ENCODE peak calls at places on chromosomes 5 and 9, in eight cellular contexts. One of them, this sample, is unnamed.

GRCh38 chr5:10556893-10557746 is 6.8 kb upstream of the ANKRD33B start:
- DNase-seq in testis: no peak
- DNase-seq in sigmoid colon: peak; percentile 46
- DNase-seq in transverse colon: no peak
- DNase-seq in tibial nerve: no peak
- DNase-seq in lower leg skin: peak; percentile 76
- DNase-seq in gastrocnemius medialis: no peak
- DNase-seq in breast epithelium: no peak
- DNase-seq in this sample: no peak

GRCh38 chr9:73426226-73426625 is 274.6 kb downstream of the ANXA1 start:
- DNase-seq in sigmoid colon: no peak
- DNase-seq in breast epithelium: no peak
- DNase-seq in lower leg skin: no peak
- DNase-seq in testis: no peak
- DNase-seq in tibial nerve: no peak
- DNase-seq in gastrocnemius medialis: no peak
- DNase-seq in transverse colon: no peak
- DNase-seq in this sample: no peak

GRCh38 chr9:124010665-124011321 is 775 bp upstream of the LHX2 start:
- DNase-seq in gastrocnemius medialis: no peak
- DNase-seq in transverse colon: no peak
- DNase-seq in sigmoid colon: no peak
- DNase-seq in breast epithelium: no peak
- DNase-seq in lower leg skin: no peak
- DNase-seq in tibial nerve: no peak
- DNase-seq in testis: no peak
- DNase-seq in this sample: peak; percentile 69

GRCh38 chr9:114430443-114430842 is 42.7 kb upstream of the AKNA start:
- DNase-seq in lower leg skin: peak; percentile 43
- DNase-seq in breast epithelium: no peak
- DNase-seq in tibial nerve: no peak
- DNase-seq in transverse colon: no peak
- DNase-seq in sigmoid colon: peak; percentile 22
- DNase-seq in testis: no peak
- DNase-seq in gastrocnemius medialis: no peak
- DNase-seq in this sample: peak; percentile 14

GRCh38 chr9:97511762-97512429 is 10.4 kb downstream of the TMOD1 start:
- DNase-seq in lower leg skin: no peak
- DNase-seq in transverse colon: no peak
- DNase-seq in breast epithelium: no peak
- DNase-seq in tibial nerve: no peak
- DNase-seq in gastrocnemius medialis: no peak
- DNase-seq in sigmoid colon: no peak
- DNase-seq in testis: no peak
- DNase-seq in this sample: no peak

GRCh38 chr5:119274767-119275130 is 81.1 kb upstream of the TNFAIP8 start:
- DNase-seq in tibial nerve: no peak
- DNase-seq in breast epithelium: no peak
- DNase-seq in transverse colon: no peak
- DNase-seq in lower leg skin: no peak
- DNase-seq in gastrocnemius medialis: no peak
- DNase-seq in testis: no peak
- DNase-seq in sigmoid colon: no peak
- DNase-seq in this sample: no peak

GRCh38 chr5:127577458-127577857 is 60.0 kb downstream of the PRRC1 start:
- DNase-seq in tibial nerve: no peak
- DNase-seq in transverse colon: no peak
- DNase-seq in gastrocnemius medialis: no peak
- DNase-seq in breast epithelium: no peak
- DNase-seq in lower leg skin: no peak
- DNase-seq in sigmoid colon: no peak
- DNase-seq in testis: no peak
- DNase-seq in this sample: no peak

GRCh38 chr5:96143450-96143849 is 181.8 kb upstream of the ELL2 start:
- DNase-seq in lower leg skin: no peak
- DNase-seq in gastrocnemius medialis: no peak
- DNase-seq in transverse colon: no peak
- DNase-seq in breast epithelium: no peak
- DNase-seq in sigmoid colon: no peak
- DNase-seq in testis: no peak
- DNase-seq in tibial nerve: no peak
- DNase-seq in this sample: no peak

GRCh38 chr9:129570450-129571297 is 50.2 kb downstream of the C9orf50 start:
- DNase-seq in gastrocnemius medialis: no peak
- DNase-seq in lower leg skin: peak; percentile 92
- DNase-seq in sigmoid colon: peak; percentile 88
- DNase-seq in tibial nerve: peak; percentile 45
- DNase-seq in testis: peak; percentile 64
- DNase-seq in breast epithelium: no peak
- DNase-seq in transverse colon: peak; percentile 42
- DNase-seq in this sample: no peak
- TF ChIP-seq POLR2A in gastrocnemius medialis: no peak
- TF ChIP-seq POLR2A in lower leg skin: no peak
- TF ChIP-seq POLR2A in sigmoid colon: no peak
- TF ChIP-seq POLR2A in tibial nerve: no peak
- TF ChIP-seq POLR2A in testis: no peak
- TF ChIP-seq POLR2A in breast epithelium: no peak
- TF ChIP-seq POLR2A in transverse colon: no peak
- TF ChIP-seq POLR2A in this sample: no peak

DNA sequence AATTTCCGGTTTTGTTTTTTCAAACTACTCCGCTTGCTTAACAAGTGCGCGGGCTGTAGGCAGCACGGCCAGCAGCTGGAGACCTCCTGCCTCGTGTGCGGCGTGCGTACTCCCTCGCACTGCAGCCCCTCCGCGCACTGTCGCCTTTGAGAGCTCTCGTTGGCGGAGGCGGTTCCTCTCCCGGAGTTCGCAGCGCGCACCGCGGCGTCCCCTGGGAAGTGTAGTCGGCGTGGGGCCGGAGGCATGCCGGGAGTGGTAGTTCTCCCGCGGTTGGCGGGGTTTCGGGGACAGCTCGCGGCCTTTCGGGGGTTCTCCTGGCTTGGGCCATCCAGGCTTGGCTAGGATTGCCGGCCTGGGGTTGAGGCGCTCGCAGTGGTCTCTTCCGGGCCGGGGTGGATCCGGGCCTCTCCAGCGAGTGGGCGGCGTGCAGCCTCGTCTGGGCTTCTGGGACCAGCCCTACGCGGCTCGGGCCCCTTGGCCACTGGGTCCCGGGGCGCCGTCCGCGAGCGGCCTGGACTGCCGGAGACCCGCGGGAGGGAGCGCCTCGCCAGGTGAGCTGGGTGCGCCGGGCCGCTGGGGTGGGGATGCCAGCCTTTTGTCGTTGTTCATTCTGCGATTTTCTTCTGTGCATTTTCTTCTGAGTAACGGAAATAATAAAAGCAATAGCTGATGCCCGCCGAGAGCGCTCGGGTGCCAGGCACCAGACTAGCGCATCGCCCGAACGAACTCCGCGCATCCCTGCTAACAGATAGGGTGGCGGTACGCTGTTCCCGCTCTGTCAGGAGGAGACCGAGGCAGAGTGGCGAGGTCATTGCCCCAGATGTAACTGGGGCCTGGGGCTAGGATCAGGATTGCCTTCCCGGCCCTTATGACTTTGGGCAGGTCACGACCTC is at the start of gene ZNF354C:
- DNase-seq in sigmoid colon: peak; percentile 93
- DNase-seq in lower leg skin: peak; percentile 96
- DNase-seq in testis: peak; percentile 93
- DNase-seq in breast epithelium: peak; percentile 61
- DNase-seq in gastrocnemius medialis: peak; percentile 74
- DNase-seq in transverse colon: peak; percentile 86
- DNase-seq in tibial nerve: peak; percentile 78
- DNase-seq in this sample: peak; percentile 96
- TF ChIP-seq POLR2A in sigmoid colon: peak; percentile 14
- TF ChIP-seq POLR2A in lower leg skin: no peak
- TF ChIP-seq POLR2A in testis: no peak
- TF ChIP-seq POLR2A in breast epithelium: no peak
- TF ChIP-seq POLR2A in gastrocnemius medialis: no peak
- TF ChIP-seq POLR2A in transverse colon: peak; percentile 24
- TF ChIP-seq POLR2A in tibial nerve: no peak
- TF ChIP-seq POLR2A in this sample: no peak

DNA sequence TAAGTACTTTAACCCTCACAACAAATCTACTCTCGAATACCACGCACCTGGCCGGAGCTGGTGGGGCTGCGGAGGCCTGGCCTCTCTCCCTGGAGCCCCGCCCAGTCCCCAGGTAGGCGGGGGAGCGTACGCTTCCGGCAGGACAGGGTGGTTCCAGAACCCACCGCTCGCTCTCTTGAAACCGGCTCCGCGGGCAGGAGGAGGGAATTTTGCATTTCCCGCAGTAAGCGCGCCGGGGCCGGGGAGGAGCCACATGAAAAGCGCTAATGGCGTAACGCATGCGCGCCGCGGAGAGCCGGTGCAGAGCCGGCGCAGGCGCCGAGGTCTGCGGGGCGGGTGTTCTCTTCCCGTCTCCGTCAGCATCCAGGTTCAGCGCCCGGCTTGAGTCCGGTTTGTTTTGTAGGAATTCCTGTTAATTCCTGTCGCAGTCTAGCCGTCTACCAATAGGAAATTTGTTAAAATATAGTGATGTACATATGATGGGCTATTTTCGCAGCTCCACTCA is 20.8 kb downstream of the CAVIN4 start:
- DNase-seq in testis: peak; percentile 88
- DNase-seq in sigmoid colon: peak; percentile 86
- DNase-seq in lower leg skin: peak; percentile 94
- DNase-seq in breast epithelium: peak; percentile 69
- DNase-seq in tibial nerve: peak; percentile 25
- DNase-seq in transverse colon: peak; percentile 90
- DNase-seq in gastrocnemius medialis: peak; percentile 30
- DNase-seq in this sample: peak; percentile 94
- TF ChIP-seq POLR2A in testis: no peak
- TF ChIP-seq POLR2A in sigmoid colon: no peak
- TF ChIP-seq POLR2A in lower leg skin: no peak
- TF ChIP-seq POLR2A in breast epithelium: no peak
- TF ChIP-seq POLR2A in tibial nerve: no peak
- TF ChIP-seq POLR2A in transverse colon: no peak
- TF ChIP-seq POLR2A in gastrocnemius medialis: no peak
- TF ChIP-seq POLR2A in this sample: no peak

GRCh38 chr5:154189819-154190651 is 498 bp upstream of the GALNT10 start:
- DNase-seq in testis: peak; percentile 77
- DNase-seq in sigmoid colon: peak; percentile 93
- DNase-seq in breast epithelium: peak; percentile 54
- DNase-seq in transverse colon: peak; percentile 90
- DNase-seq in gastrocnemius medialis: peak; percentile 55
- DNase-seq in tibial nerve: peak; percentile 64
- DNase-seq in lower leg skin: peak; percentile 97
- DNase-seq in this sample: peak; percentile 98
- TF ChIP-seq POLR2A in testis: no peak
- TF ChIP-seq POLR2A in sigmoid colon: no peak
- TF ChIP-seq POLR2A in breast epithelium: no peak
- TF ChIP-seq POLR2A in transverse colon: peak; percentile 50
- TF ChIP-seq POLR2A in gastrocnemius medialis: no peak
- TF ChIP-seq POLR2A in tibial nerve: no peak
- TF ChIP-seq POLR2A in lower leg skin: no peak
- TF ChIP-seq POLR2A in this sample: no peak